ENCODE peak calls at places on chromosomes 6 and 20, in seven cellular contexts. E, I, O, C, Q, L and N are unnamed samples.

GRCh38 chr6:131682427-131682826 is 18.8 kb downstream of the OR2A4 start:
- DNase-seq in E (no peak), I (peak), O (no peak), C (no peak), Q (no peak), L (no peak), N (no peak)

GRCh38 chr6:163504984-163505640 is 90.6 kb downstream of the QKI start:
- DNase-seq in E (no peak), I (no peak), O (no peak), C (no peak), Q (no peak), L (no peak), N (no peak)

GRCh38 chr6:87789198-87789899 is 87.3 kb upstream of the AKIRIN2 start:
- DNase-seq in E (peak), I (peak), O (no peak), C (no peak), Q (no peak), L (no peak), N (no peak)

GRCh38 chr6:121436966-121437756 is 1.7 kb downstream of the GJA1 start:
- DNase-seq in E (peak), I (peak), O (no peak), C (peak), Q (no peak), L (peak), N (peak)

GRCh38 chr6:51559059-51559458 is 528.4 kb downstream of the PKHD1 start:
- DNase-seq in E (no peak), I (no peak), O (no peak), C (no peak), Q (no peak), L (no peak), N (no peak)

GRCh38 chr6:127952831-127953230 is 52.0 kb upstream of the THEMIS start:
- DNase-seq in E (no peak), I (no peak), O (no peak), C (no peak), Q (no peak), L (no peak), N (no peak)

GRCh38 chr6:157236040-157236725 is 87.1 kb downstream of the TMEM242 start:
- DNase-seq in E (peak), I (no peak), O (no peak), C (no peak), Q (no peak), L (no peak), N (no peak)

GRCh38 chr6:14309516-14309915 is 191.9 kb downstream of the CD83 start:
- DNase-seq in E (no peak), I (no peak), O (no peak), C (no peak), Q (no peak), L (no peak), N (no peak)

GRCh38 chr6:63349401-63349800 is 29.6 kb upstream of the LGSN start:
- DNase-seq in E (no peak), I (no peak), O (no peak), C (no peak), Q (no peak), L (no peak), N (no peak)

GRCh38 chr20:4297141-4297826 is 281.9 kb upstream of the RNF24 start:
- DNase-seq in E (no peak), I (no peak), O (no peak), C (no peak), Q (no peak), L (no peak), N (no peak)

GRCh38 chr20:6562111-6562510 is 205.4 kb upstream of the BMP2 start:
- DNase-seq in E (no peak), I (peak), O (no peak), C (no peak), Q (peak), L (no peak), N (no peak)

GRCh38 chr20:48831702-48832422 is 4.1 kb upstream of the PREX1 start:
- DNase-seq in E (peak), I (no peak), O (no peak), C (no peak), Q (no peak), L (no peak), N (no peak)

GRCh38 chr6:74870403-74870802 is 335.4 kb downstream of the COL12A1 start:
- DNase-seq in E (no peak), I (no peak), O (no peak), C (no peak), Q (no peak), L (no peak), N (no peak)

GRCh38 chr6:125267806-125268523 is 33.8 kb downstream of the HDDC2 start:
- DNase-seq in E (peak), I (peak), O (no peak), C (no peak), Q (no peak), L (no peak), N (no peak)

GRCh38 chr6:82711105-82711829 is 347.6 kb downstream of the TPBG start:
- DNase-seq in E (no peak), I (no peak), O (no peak), C (no peak), Q (no peak), L (no peak), N (no peak)

GRCh38 chr6:168828800-168829199 is 387.8 kb downstream of the SMOC2 start:
- DNase-seq in E (no peak), I (peak), O (no peak), C (no peak), Q (peak), L (no peak), N (no peak)

GRCh38 chr6:154039231-154039842 is at the start of gene OPRM1:
- DNase-seq in E (no peak), I (peak), O (no peak), C (no peak), Q (peak), L (peak), N (peak)

GRCh38 chr20:47501483-47502270 is at the start of gene NCOA3:
- DNase-seq in E (peak), I (peak), O (peak), C (peak), Q (peak), L (peak), N (peak)
- TF ChIP-seq CTCF in E (peak), I (peak), O (peak), C (peak), Q (peak), L (peak), N (peak)

GRCh38 chr6:159463440-159463839 is 229.6 kb downstream of the SOD2 start:
- DNase-seq in E (peak), I (peak), O (peak), C (no peak), Q (peak), L (no peak), N (no peak)
- TF ChIP-seq CTCF in E (peak), I (peak), O (peak), C (no peak), Q (peak), L (peak), N (peak)

DNA sequence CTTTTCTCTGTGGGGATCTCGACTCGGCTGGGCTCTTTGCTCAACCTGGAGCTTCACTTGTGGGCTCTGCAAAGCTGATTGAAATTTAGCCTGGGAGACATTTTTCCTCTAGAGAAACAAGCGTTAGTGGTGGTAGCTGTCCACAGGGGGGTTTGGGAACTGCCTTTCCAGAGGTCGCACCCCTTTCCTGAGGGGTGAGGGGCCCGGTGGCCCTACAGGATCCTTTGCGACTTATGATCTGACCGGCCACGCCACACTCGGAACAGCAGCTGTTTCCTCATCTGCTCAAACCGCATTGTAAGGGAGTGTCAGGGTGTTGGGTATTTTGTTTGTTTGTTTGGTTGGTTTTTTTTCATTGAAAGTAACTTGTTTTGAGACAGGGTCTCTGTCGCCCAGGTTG is 21.0 kb downstream of the PNLDC1 start:
- DNase-seq in E (no peak), I (no peak), O (no peak), C (no peak), Q (no peak), L (no peak), N (no peak)
- TF ChIP-seq CTCF in E (no peak), I (no peak), O (no peak), C (no peak), Q (no peak), L (no peak), N (no peak)

GRCh38 chr20:53195882-53196610 is 223.9 kb downstream of the TSHZ2 start:
- DNase-seq in E (no peak), I (no peak), O (peak), C (no peak), Q (no peak), L (no peak), N (no peak)
- TF ChIP-seq CTCF in E (no peak), I (no peak), O (peak), C (no peak), Q (no peak), L (no peak), N (no peak)

DNA sequence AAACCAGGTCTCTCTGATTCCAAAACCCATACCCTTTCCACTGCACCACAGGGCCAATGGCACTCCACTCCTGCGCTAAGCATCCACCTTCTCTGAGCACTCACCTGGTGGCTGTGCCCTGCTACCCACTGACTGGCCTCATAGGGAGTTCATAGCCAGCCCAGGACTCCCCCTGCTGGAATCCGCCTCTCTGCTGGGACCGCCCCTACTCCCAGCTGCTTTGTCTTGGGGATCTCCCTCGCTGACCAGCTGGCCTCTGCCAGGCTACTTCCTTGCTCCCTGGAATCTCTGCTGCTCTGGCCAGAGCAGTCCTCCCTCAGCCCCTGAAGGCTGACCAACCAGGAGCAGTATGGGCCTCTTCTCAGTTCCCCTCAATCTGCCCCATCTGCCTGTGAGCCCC is 129.7 kb downstream of the FAXC start:
- DNase-seq in E (no peak), I (peak), O (no peak), C (no peak), Q (no peak), L (peak), N (no peak)
- TF ChIP-seq CTCF in E (no peak), I (peak), O (no peak), C (no peak), Q (no peak), L (no peak), N (no peak)

GRCh38 chr6:106069478-106069877 is 16.7 kb upstream of the PRDM1 start:
- DNase-seq in E (no peak), I (peak), O (no peak), C (peak), Q (peak), L (no peak), N (no peak)
- TF ChIP-seq CTCF in E (no peak), I (no peak), O (no peak), C (no peak), Q (no peak), L (no peak), N (no peak)

DNA sequence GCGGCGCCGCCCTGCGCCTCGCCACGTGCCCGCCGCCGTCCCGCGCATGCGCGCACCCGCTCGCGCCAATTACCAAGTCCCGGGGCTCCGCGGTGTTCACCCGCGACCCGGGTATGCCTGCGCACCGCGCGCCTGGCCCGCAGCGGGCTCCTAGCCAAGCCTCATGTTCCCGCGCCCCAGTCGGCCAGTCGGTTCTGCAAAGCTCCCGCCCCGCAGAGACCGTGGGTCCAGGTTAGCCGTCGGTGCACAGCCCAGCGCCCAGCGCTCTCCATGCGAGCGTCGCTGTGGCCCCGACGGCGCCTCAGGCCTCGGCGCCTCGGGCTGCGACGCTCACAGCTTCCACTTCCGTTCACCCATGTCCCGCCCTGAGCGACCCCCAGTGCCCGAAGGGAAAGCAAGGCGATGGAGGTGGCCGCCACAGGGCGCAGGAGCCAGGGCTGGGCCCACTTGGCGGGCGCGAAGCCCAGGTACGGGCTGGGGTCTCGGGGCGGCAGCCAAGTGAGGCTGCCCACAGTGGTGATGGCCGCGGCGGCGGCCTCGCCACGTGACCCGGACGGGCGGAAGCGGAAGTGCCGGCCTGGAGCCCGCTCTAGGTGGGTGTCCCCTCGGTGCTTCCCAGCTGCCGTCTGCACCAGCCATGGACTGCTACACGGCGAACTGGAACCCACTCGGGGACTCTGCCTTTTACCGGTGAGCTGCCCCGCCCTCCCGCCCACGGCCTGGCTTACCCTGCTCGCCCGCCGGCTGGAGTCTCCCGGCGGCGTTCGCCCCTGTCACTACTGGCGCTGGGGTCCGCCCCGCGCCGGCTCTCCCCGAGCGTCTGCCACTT is at the start of the genes PCED1A and VPS16:
- DNase-seq in E (peak), I (peak), O (peak), C (peak), Q (peak), L (peak), N (peak)
- TF ChIP-seq CTCF in E (no peak), I (no peak), O (no peak), C (no peak), Q (no peak), L (no peak), N (no peak)

GRCh38 chr20:43936805-43937204 is 22.2 kb downstream of the TOX2 start:
- DNase-seq in E (no peak), I (no peak), O (no peak), C (no peak), Q (no peak), L (no peak), N (no peak)
- TF ChIP-seq CTCF in E (no peak), I (no peak), O (no peak), C (no peak), Q (no peak), L (no peak), N (no peak)

GRCh38 chr6:107731422-107732319 is 92.4 kb downstream of the SCML4 start:
- DNase-seq in E (no peak), I (no peak), O (peak), C (no peak), Q (no peak), L (no peak), N (no peak)

GRCh38 chr6:107729098-107729497 is 95.0 kb downstream of the SCML4 start:
- DNase-seq in E (no peak), I (no peak), O (no peak), C (no peak), Q (no peak), L (no peak), N (no peak)

GRCh38 chr6:107730683-107731314 is 93.3 kb downstream of the SCML4 start:
- DNase-seq in E (no peak), I (no peak), O (peak), C (no peak), Q (no peak), L (no peak), N (no peak)

GRCh38 chr6:107728564-107728897 is 95.6 kb downstream of the SCML4 start:
- DNase-seq in E (no peak), I (no peak), O (no peak), C (no peak), Q (no peak), L (no peak), N (no peak)

DNA sequence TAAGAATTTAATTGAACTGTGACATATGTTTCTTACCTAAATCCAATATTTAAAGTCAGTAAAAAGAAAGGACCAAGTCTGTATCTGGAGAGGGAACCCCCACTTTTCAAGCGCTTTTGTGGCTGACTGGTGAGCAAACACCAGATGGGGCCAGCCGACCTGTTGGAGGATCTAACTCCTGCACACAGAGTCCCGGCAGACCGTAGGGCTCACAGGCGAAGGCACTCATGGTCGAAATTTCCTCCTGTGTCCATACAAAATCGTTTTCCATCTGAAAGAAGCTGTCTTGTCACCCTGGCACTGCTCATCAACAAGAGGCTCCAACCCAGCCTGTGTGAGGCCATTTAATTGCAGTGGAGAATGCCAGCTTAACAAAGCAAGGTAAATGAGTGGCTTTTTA is 94.0 kb downstream of the SCML4 start:
- DNase-seq in E (no peak), I (no peak), O (no peak), C (no peak), Q (no peak), L (no peak), N (no peak)
- TF ChIP-seq CTCF in E (no peak), I (no peak), O (no peak), C (no peak), Q (no peak), L (no peak), N (no peak)

DNA sequence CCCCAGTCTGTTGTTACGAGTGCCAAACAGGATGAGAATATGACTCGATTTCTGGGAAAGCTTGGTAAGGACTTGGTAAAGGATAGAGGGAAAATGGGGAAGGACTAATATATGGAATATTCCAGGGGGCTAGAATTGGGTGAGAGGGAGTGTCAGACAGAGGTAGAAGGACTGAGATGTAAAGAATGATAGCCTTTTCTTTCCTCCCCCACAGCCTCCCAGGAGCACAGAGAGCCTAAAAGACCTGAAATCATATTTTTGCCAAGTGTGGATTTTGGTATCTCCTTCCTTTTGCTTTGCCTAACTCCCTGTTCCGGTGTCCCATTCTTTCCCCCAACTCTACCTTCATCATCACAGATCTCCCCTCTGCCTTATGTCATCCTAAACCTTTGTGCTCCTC is 3.1 kb downstream of the MSH5 start:
- DNase-seq in E (peak), I (no peak), O (no peak), C (no peak), Q (no peak), L (no peak), N (no peak)
- TF ChIP-seq CTCF in E (no peak), I (no peak), O (no peak), C (no peak), Q (no peak), L (no peak), N (no peak)